ENCODE peak calls at places on chromosomes 5 and 9, in eight cellular contexts. B is HCT116, J is suprapubic skin, G is GM12891, F is stomach, Z is transverse colon, C is breast epithelium, K is GM12892. P is an unnamed sample.

GRCh38 chr5:173618927-173619519 is 2.6 kb upstream of the BOD1 start:
- DNase-seq in B (peak), J (no peak), G (peak), F (peak), Z (peak), C (no peak), K (peak), P (no peak)

GRCh38 chr5:14364096-14364495 is 217.5 kb upstream of the OTULINL start:
- DNase-seq in B (no peak), J (no peak), G (no peak), F (no peak), Z (no peak), C (no peak), K (no peak), P (no peak)

GRCh38 chr5:98763001-98763630 is 10.3 kb upstream of the RGMB start:
- DNase-seq in B (no peak), J (no peak), G (no peak), F (no peak), Z (no peak), C (no peak), K (no peak), P (no peak)

GRCh38 chr5:143922718-143923117 is 110.8 kb downstream of the HMHB1 start:
- DNase-seq in B (no peak), J (no peak), G (no peak), F (no peak), Z (no peak), C (no peak), K (no peak), P (no peak)

GRCh38 chr9:137310190-137311052 is 8.3 kb upstream of the NRARP start:
- DNase-seq in B (no peak), J (peak), G (peak), F (no peak), Z (peak), C (peak), K (peak), P (no peak)

GRCh38 chr9:111900081-111900805 is 3.6 kb downstream of the UGCG start:
- DNase-seq in B (no peak), J (no peak), G (no peak), F (no peak), Z (no peak), C (no peak), K (no peak), P (no peak)

GRCh38 chr5:173923236-173924104 is 35.3 kb downstream of the CPEB4 start:
- DNase-seq in B (no peak), J (no peak), G (no peak), F (no peak), Z (no peak), C (no peak), K (no peak), P (no peak)

GRCh38 chr5:106876665-106877194 is 794.0 kb downstream of the EFNA5 start:
- DNase-seq in B (no peak), J (no peak), G (no peak), F (no peak), Z (no peak), C (no peak), K (no peak), P (no peak)

GRCh38 chr5:59107692-59108091 is 524.8 kb downstream of the RAB3C start:
- DNase-seq in B (no peak), J (no peak), G (no peak), F (peak), Z (no peak), C (no peak), K (no peak), P (no peak)

GRCh38 chr9:132641216-132641615 is 28.6 kb downstream of the DDX31 start:
- DNase-seq in B (no peak), J (no peak), G (no peak), F (no peak), Z (no peak), C (no peak), K (no peak), P (no peak)

GRCh38 chr5:120678279-120678678 is 214.2 kb downstream of the PRR16 start:
- DNase-seq in B (no peak), J (no peak), G (no peak), F (no peak), Z (no peak), C (no peak), K (no peak), P (no peak)

GRCh38 chr9:116331241-116331640 is 177.7 kb downstream of the PAPPA start:
- DNase-seq in B (no peak), J (no peak), G (no peak), F (no peak), Z (no peak), C (no peak), K (no peak), P (no peak)

GRCh38 chr9:101235105-101235866 is 149.5 kb downstream of the BAAT start:
- DNase-seq in B (peak), J (no peak), G (no peak), F (no peak), Z (no peak), C (no peak), K (no peak), P (no peak)

GRCh38 chr9:5481744-5482027 is 28.6 kb upstream of the PDCD1LG2 start:
- DNase-seq in B (no peak), J (no peak), G (no peak), F (no peak), Z (no peak), C (no peak), K (no peak), P (no peak)

GRCh38 chr9:113215142-113215541 is 5.9 kb downstream of the FKBP15 start:
- DNase-seq in B (peak), J (no peak), G (no peak), F (no peak), Z (no peak), C (no peak), K (no peak), P (no peak)

GRCh38 chr5:87536365-87536764 is 123.6 kb upstream of the CCNH start:
- DNase-seq in B (no peak), J (no peak), G (no peak), F (no peak), Z (no peak), C (no peak), K (no peak), P (no peak)

GRCh38 chr9:135492886-135493669 is 7.4 kb upstream of the MRPS2 start:
- DNase-seq in B (no peak), J (peak), G (no peak), F (no peak), Z (no peak), C (no peak), K (no peak), P (no peak)

GRCh38 chr9:98709968-98710965 is 1.5 kb upstream of the GABBR2 start:
- DNase-seq in B (no peak), J (no peak), G (no peak), F (no peak), Z (no peak), C (no peak), K (no peak), P (no peak)

GRCh38 chr9:69104830-69105527 is 69.1 kb upstream of the TJP2 start:
- DNase-seq in B (peak), J (peak), G (no peak), F (peak), Z (peak), C (peak), K (no peak), P (no peak)

GRCh38 chr5:65127181-65127901 is 354.4 kb downstream of the ADAMTS6 start:
- DNase-seq in B (no peak), J (no peak), G (no peak), F (no peak), Z (no peak), C (no peak), K (no peak), P (no peak)
- TF ChIP-seq POLR2AphosphoS5 in B (no peak), J (no peak), G (no peak), F (no peak), Z (no peak), C (no peak), K (no peak), P (no peak)

GRCh38 chr5:139638090-139638735 is 9.9 kb upstream of the CXXC5 start:
- DNase-seq in B (no peak), J (peak), G (no peak), F (peak), Z (peak), C (no peak), K (no peak), P (peak)
- TF ChIP-seq POLR2AphosphoS5 in B (peak), J (peak), G (no peak), F (peak), Z (peak), C (no peak), K (no peak), P (peak)

GRCh38 chr5:139341187-139341688 is 416 bp upstream of the PAIP2 start:
- DNase-seq in B (no peak), J (no peak), G (no peak), F (no peak), Z (no peak), C (no peak), K (no peak), P (no peak)

GRCh38 chr5:139340051-139340450 is 1.6 kb upstream of the PAIP2 start:
- DNase-seq in B (no peak), J (no peak), G (no peak), F (no peak), Z (no peak), C (no peak), K (no peak), P (no peak)

DNA sequence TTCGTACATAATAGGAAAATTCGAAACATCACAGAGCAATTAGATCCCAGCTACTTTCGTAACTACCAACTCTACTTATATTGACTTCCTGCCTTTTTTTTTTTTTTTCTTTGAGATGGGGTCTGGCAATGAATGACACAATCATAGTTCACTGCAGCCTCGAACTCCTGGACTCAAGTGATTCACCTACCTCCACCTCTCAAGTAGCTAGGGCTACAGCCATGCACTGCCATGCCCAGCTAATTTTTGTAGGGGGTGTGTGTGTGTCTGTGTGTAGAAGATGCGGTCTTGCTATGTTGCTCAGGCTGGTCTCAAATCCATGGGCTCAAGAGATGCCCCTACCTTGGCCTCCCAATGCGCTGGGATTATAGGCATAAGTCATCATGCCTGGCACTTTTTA is 5.8 kb upstream of the PAIP2 start:
- DNase-seq in B (no peak), J (no peak), G (no peak), F (no peak), Z (no peak), C (no peak), K (no peak), P (no peak)
- TF ChIP-seq POLR2AphosphoS5 in B (peak), J (no peak), G (no peak), F (no peak), Z (no peak), C (no peak), K (no peak), P (no peak)

GRCh38 chr5:43772601-43773031 is 169.6 kb downstream of the NNT start:
- DNase-seq in B (peak), J (no peak), G (no peak), F (no peak), Z (no peak), C (no peak), K (no peak), P (no peak)
- TF ChIP-seq POLR2AphosphoS5 in B (no peak), J (no peak), G (no peak), F (no peak), Z (no peak), C (no peak), K (no peak), P (no peak)

GRCh38 chr9:4313144-4313543 is 13.3 kb upstream of the GLIS3 start:
- DNase-seq in B (no peak), J (no peak), G (no peak), F (no peak), Z (no peak), C (no peak), K (no peak), P (no peak)

GRCh38 chr9:4318741-4319140 is 18.9 kb upstream of the GLIS3 start:
- DNase-seq in B (no peak), J (no peak), G (no peak), F (no peak), Z (no peak), C (no peak), K (no peak), P (no peak)

GRCh38 chr9:4320021-4320420 is 20.2 kb upstream of the GLIS3 start:
- DNase-seq in B (no peak), J (no peak), G (no peak), F (no peak), Z (no peak), C (no peak), K (no peak), P (no peak)

GRCh38 chr9:4316409-4316808 is 16.5 kb upstream of the GLIS3 start:
- DNase-seq in B (no peak), J (no peak), G (no peak), F (no peak), Z (no peak), C (no peak), K (no peak), P (peak)

GRCh38 chr9:4315582-4316215 is 15.8 kb upstream of the GLIS3 start:
- DNase-seq in B (peak), J (peak), G (peak), F (peak), Z (peak), C (peak), K (peak), P (peak)
- TF ChIP-seq POLR2AphosphoS5 in B (no peak), J (no peak), G (no peak), F (no peak), Z (no peak), C (no peak), K (no peak), P (no peak)

P was measured in esophagus muscularis mucosa.